ENCODE peak calls at places on chromosomes 1 and 21, in five cellular contexts. Y is stomach, L is pancreas, G is brain microvascular endothelial cell, E is mesenchymal stem cell. X is an unnamed sample.

GRCh38 chr1:45170151-45170742 is 36.2 kb downstream of the ZSWIM5 start:
- DNase-seq in Y (no peak), E (no peak), L (no peak), G (no peak), X (no peak)

GRCh38 chr1:42993631-42994121 is 35.0 kb upstream of the SLC2A1 start:
- DNase-seq in L (no peak), G (no peak), E (no peak), Y (no peak), X (no peak)

GRCh38 chr21:27649323-27649722 is 682.4 kb upstream of the ADAMTS5 start:
- DNase-seq in G (peak), L (no peak), Y (no peak), E (peak), X (peak)

GRCh38 chr1:94884101-94884875 is 42.6 kb downstream of the CNN3 start:
- DNase-seq in L (peak), Y (peak), E (no peak), G (peak), X (no peak)

GRCh38 chr1:22221233-22221780 is 78.4 kb upstream of the WNT4 start:
- DNase-seq in E (no peak), G (no peak), Y (no peak), L (no peak), X (no peak)

GRCh38 chr1:58785424-58786058 is 1.7 kb upstream of the JUN start:
- DNase-seq in G (no peak), E (no peak), Y (peak), L (peak), X (peak)

GRCh38 chr1:10796029-10796944 is at the start of gene CASZ1:
- DNase-seq in Y (peak), E (peak), G (peak), L (peak), X (peak)

GRCh38 chr1:178702141-178702540 is 22.9 kb upstream of the RALGPS2 start:
- DNase-seq in E (peak), Y (no peak), L (no peak), G (no peak), X (no peak)

GRCh38 chr1:222557148-222557547 is 9.2 kb upstream of the HHIPL2 start:
- DNase-seq in E (no peak), Y (no peak), G (peak), L (no peak), X (no peak)

GRCh38 chr1:112872551-112872962 is 83.4 kb downstream of the SLC16A1 start:
- DNase-seq in Y (no peak), L (no peak), G (no peak), E (peak), X (no peak)

GRCh38 chr21:27423906-27424595 is 457.2 kb upstream of the ADAMTS5 start:
- DNase-seq in E (peak), Y (no peak), L (no peak), G (peak), X (no peak)

GRCh38 chr1:165144757-165145397 is 211.6 kb downstream of the LMX1A start:
- DNase-seq in G (peak), Y (peak), E (peak), L (peak), X (no peak)

GRCh38 chr1:227328405-227329019 is 10.2 kb upstream of the CDC42BPA start:
- DNase-seq in L (no peak), Y (no peak), E (no peak), G (no peak), X (no peak)

GRCh38 chr1:233613252-233614172 is at the start of gene KCNK1:
- DNase-seq in Y (peak), E (peak), G (peak), L (peak), X (peak)

GRCh38 chr1:43435146-43436145 is 18.3 kb downstream of the HYI start:
- DNase-seq in Y (no peak), L (no peak), E (no peak), G (peak), X (no peak)

GRCh38 chr1:27113861-27114260 is 41.1 kb downstream of the SLC9A1 start:
- DNase-seq in G (no peak), Y (no peak), L (no peak), E (no peak), X (no peak)

GRCh38 chr21:42799516-42799915 is 79.8 kb downstream of the WDR4 start:
- DNase-seq in G (no peak), E (no peak), Y (no peak), L (no peak), X (peak)

GRCh38 chr1:148310807-148311206 is 158.7 kb upstream of the NBPF11 start:
- DNase-seq in L (no peak), G (no peak), E (no peak), Y (no peak), X (no peak)

GRCh38 chr1:23908453-23909341 is 4.5 kb downstream of the CNR2 start:
- DNase-seq in L (no peak), E (no peak), Y (no peak), G (no peak), X (no peak)

GRCh38 chr1:153548722-153549695 is at the start of gene S100A3:
- DNase-seq in G (peak), L (no peak), E (peak), Y (peak), X (no peak)

GRCh38 chr1:12615916-12616708 is 1.9 kb downstream of the DHRS3 start:
- DNase-seq in Y (peak), E (peak), L (peak), G (no peak), X (no peak)

GRCh38 chr1:57719274-57719673 is 295.4 kb upstream of the DAB1 start:
- DNase-seq in L (no peak), Y (no peak), E (no peak), G (no peak), X (no peak)

GRCh38 chr1:90012305-90012704 is 17.4 kb downstream of the ZNF326 start:
- DNase-seq in Y (no peak), L (no peak), G (no peak), E (no peak), X (no peak)

GRCh38 chr1:97457446-97458089 is 463.3 kb downstream of the DPYD start:
- DNase-seq in L (no peak), G (no peak), E (no peak), Y (no peak), X (no peak)

GRCh38 chr1:51861669-51862068 is 16.9 kb downstream of the NRDC start:
- DNase-seq in Y (no peak), L (no peak), E (peak), G (no peak), X (no peak)

GRCh38 chr1:232226197-232226681 is 403.7 kb downstream of the SIPA1L2 start:
- DNase-seq in E (peak), Y (no peak), L (no peak), G (peak), X (peak)

GRCh38 chr1:6464514-6464836 is 1.5 kb downstream of the TNFRSF25 start:
- DNase-seq in G (no peak), Y (peak), E (no peak), L (peak), X (no peak)

GRCh38 chr1:78141522-78142231 is 95.9 kb downstream of the GIPC2 start:
- DNase-seq in G (no peak), Y (no peak), E (no peak), L (no peak), X (no peak)

GRCh38 chr1:83511327-83511726 is 487.6 kb downstream of the TTLL7 start:
- DNase-seq in G (no peak), Y (no peak), E (no peak), L (no peak), X (no peak)

GRCh38 chr1:75053207-75053606 is 81.0 kb upstream of the LHX8 start:
- DNase-seq in L (no peak), G (no peak), Y (no peak), E (peak), X (no peak)

GRCh38 chr1:30764396-30764795 is 6.8 kb upstream of the LAPTM5 start:
- DNase-seq in G (no peak), L (no peak), E (peak), Y (no peak), X (no peak)

GRCh38 chr1:8873001-8873400 is 5.5 kb downstream of the ENO1 start:
- DNase-seq in G (no peak), E (no peak), L (no peak), Y (no peak), X (no peak)

GRCh38 chr1:71706030-71706671 is 576.2 kb downstream of the NEGR1 start:
- DNase-seq in E (no peak), L (no peak), Y (no peak), G (no peak), X (no peak)
- H3K27ac ChIP-seq in E (no peak), L (no peak), Y (no peak), G (no peak), X (no peak)

DNA sequence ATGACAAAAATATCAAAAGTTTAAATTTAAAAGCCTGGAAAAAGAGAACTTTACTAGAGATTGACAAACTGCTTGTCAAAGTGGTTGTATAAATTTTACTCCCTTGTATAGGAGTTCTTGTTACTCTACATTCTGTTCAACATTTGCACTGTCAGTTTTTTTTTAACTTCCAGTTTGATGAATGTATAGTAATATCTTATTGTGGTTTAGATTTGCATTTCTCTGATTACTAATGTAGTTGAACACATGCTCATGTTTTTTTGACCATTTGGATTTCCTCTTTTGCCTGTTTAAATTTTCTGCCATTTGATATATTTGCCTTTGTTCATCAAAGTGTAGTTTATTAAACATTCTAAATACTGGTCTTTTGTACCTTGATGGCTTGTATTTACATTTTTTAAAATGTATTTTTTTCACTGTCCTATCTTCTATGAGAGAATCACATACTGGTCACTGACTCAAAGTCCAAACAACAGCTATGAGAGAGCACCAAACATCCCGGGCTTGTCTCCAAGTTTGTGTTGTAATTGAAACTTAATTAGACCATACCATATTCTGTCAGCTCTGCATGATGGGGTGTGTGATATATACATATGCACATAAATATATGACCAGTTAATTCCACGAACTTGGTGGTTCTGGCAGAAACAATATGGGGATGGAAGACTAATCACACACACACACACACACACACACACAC is 581.2 kb downstream of the KIF26B start:
- DNase-seq in G (no peak), L (no peak), E (no peak), Y (no peak), X (no peak)
- H3K27ac ChIP-seq in G (no peak), L (no peak), E (no peak), Y (no peak), X (no peak)

DNA sequence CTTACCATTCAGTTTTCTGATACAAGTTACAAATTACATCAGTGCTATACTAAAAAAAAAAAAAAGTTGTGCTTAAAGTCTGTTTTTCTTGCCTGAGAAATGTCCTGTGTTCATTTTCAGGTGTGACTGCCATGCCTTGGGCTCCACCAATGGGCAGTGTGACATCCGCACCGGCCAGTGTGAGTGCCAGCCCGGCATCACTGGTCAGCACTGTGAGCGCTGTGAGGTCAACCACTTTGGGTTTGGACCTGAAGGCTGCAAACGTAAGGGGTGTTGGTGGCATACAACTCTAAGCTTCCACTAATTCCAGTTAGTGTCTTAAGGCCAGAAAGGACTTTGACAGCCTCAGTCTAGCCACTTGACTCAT is 60.1 kb upstream of the LAMC2 start:
- DNase-seq in G (no peak), L (no peak), E (no peak), Y (no peak), X (no peak)
- H3K27ac ChIP-seq in G (no peak), L (no peak), E (no peak), Y (peak), X (no peak)

GRCh38 chr1:26044971-26045711 is 777 bp downstream of the SLC30A2 start:
- DNase-seq in G (no peak), Y (no peak), L (peak), E (no peak), X (no peak)

GRCh38 chr1:26045712-26046312 is at the start of gene SLC30A2:
- DNase-seq in L (peak), Y (no peak), G (no peak), E (no peak), X (no peak)

GRCh38 chr1:26041978-26042377 is 3.9 kb downstream of the SLC30A2 start:
- DNase-seq in L (no peak), E (no peak), Y (no peak), G (no peak), X (no peak)

GRCh38 chr1:26044414-26044813 is 1.5 kb downstream of the SLC30A2 start:
- DNase-seq in E (no peak), Y (no peak), G (no peak), L (no peak), X (no peak)

GRCh38 chr1:26043765-26044164 is 2.2 kb downstream of the SLC30A2 start:
- DNase-seq in G (no peak), Y (no peak), L (no peak), E (no peak), X (no peak)
- H3K27ac ChIP-seq in G (no peak), Y (no peak), L (peak), E (no peak), X (no peak)

GRCh38 chr1:203161703-203162102 is 13.9 kb downstream of the MYBPH start:
- DNase-seq in G (no peak), E (no peak), Y (no peak), L (no peak), X (no peak)
- H3K27ac ChIP-seq in G (no peak), E (no peak), Y (no peak), L (no peak), X (no peak)

GRCh38 chr1:171912509-171913185 is 71.3 kb downstream of the DNM3 start:
- DNase-seq in L (no peak), E (no peak), Y (no peak), G (no peak), X (no peak)

GRCh38 chr1:171913385-171913784 is 72.1 kb downstream of the DNM3 start:
- DNase-seq in Y (no peak), E (no peak), G (no peak), L (no peak), X (no peak)

GRCh38 chr1:171910786-171911185 is 69.5 kb downstream of the DNM3 start:
- DNase-seq in E (no peak), G (no peak), L (no peak), Y (no peak), X (no peak)

GRCh38 chr1:171909711-171910110 is 68.4 kb downstream of the DNM3 start:
- DNase-seq in L (no peak), E (no peak), Y (no peak), G (no peak), X (no peak)

GRCh38 chr1:171911506-171911905 is 70.2 kb downstream of the DNM3 start:
- DNase-seq in L (no peak), G (no peak), Y (no peak), E (peak), X (no peak)
- H3K27ac ChIP-seq in L (no peak), G (no peak), Y (no peak), E (no peak), X (no peak)

GRCh38 chr1:55043011-55043410 is 3.7 kb downstream of the PCSK9 start:
- DNase-seq in Y (no peak), L (no peak), G (no peak), E (no peak), X (no peak)

GRCh38 chr1:55041613-55042012 is 2.3 kb downstream of the PCSK9 start:
- DNase-seq in E (no peak), G (no peak), Y (no peak), L (no peak), X (no peak)

GRCh38 chr1:55044617-55045397 is 5.5 kb downstream of the PCSK9 start:
- DNase-seq in L (no peak), E (no peak), Y (no peak), G (no peak), X (no peak)

GRCh38 chr1:55045430-55045829 is 6.1 kb downstream of the PCSK9 start:
- DNase-seq in L (no peak), Y (no peak), E (no peak), G (no peak), X (no peak)

GRCh38 chr1:55043726-55044125 is 4.4 kb downstream of the PCSK9 start:
- DNase-seq in G (no peak), E (no peak), L (no peak), Y (no peak), X (no peak)
- H3K27ac ChIP-seq in G (no peak), E (no peak), L (no peak), Y (no peak), X (no peak)

GRCh38 chr21:31326478-31327247 is 17.4 kb downstream of the TIAM1 start:
- DNase-seq in E (no peak), G (no peak), Y (no peak), L (no peak), X (no peak)
- H3K27ac ChIP-seq in E (no peak), G (no peak), Y (no peak), L (no peak), X (no peak)